ENCODE peak calls at places on chromosomes 6 and 20, in nine cellular contexts. O is GM23248; J is AG10803; S is kidney; Y is CD8-positive, alpha-beta T cell; A is upper lobe of left lung; K is mucosa of descending colon; Q is CD4-positive, CD25-positive, alpha-beta regulatory T cell; I is BJ. W is an unnamed sample.

GRCh38 chr6:110513001-110513400 is 36.6 kb upstream of the SLC22A16 start:
- DNase-seq in Y (no peak), J (peak; percentile 47), O (no peak), S (no peak), K (no peak), A (no peak), I (no peak), Q (no peak), W (peak; percentile 94)

GRCh38 chr20:41321003-41321402 is 3.5 kb upstream of the ZHX3 start:
- DNase-seq in I (no peak), S (no peak), K (no peak), J (no peak), O (no peak), A (no peak), Y (no peak), Q (no peak), W (no peak)

GRCh38 chr6:27312146-27312949 is at the start of gene POM121L2:
- DNase-seq in Y (peak; percentile 28), K (peak; percentile 65), O (peak; percentile 62), S (peak; percentile 75), J (peak; percentile 28), I (no peak), A (peak; percentile 83), Q (peak; percentile 54), W (peak; percentile 30)

GRCh38 chr6:3796396-3796795 is 44.9 kb upstream of the PXDC1 start:
- DNase-seq in O (no peak), A (no peak), I (no peak), S (no peak), Y (no peak), J (no peak), K (no peak), Q (no peak), W (no peak)

GRCh38 chr6:167140589-167141474 is 16.9 kb downstream of the GPR31 start:
- DNase-seq in O (no peak), Y (no peak), I (no peak), K (no peak), J (no peak), A (peak; percentile 24), Q (no peak), S (no peak), W (no peak)

GRCh38 chr6:110041149-110041548 is 63.0 kb downstream of the GPR6 start:
- DNase-seq in Y (no peak), Q (no peak), O (no peak), S (no peak), A (no peak), J (no peak), I (no peak), K (no peak), W (no peak)

GRCh38 chr20:39983183-39983582 is 705.9 kb downstream of the MAFB start:
- DNase-seq in I (no peak), O (no peak), Q (no peak), S (no peak), A (no peak), J (no peak), K (no peak), Y (no peak), W (no peak)

GRCh38 chr6:1679691-1680068 is 70.0 kb downstream of the FOXC1 start:
- DNase-seq in O (no peak), K (no peak), I (no peak), J (no peak), S (no peak), A (no peak), Q (no peak), Y (no peak), W (peak; percentile 55)

DNA sequence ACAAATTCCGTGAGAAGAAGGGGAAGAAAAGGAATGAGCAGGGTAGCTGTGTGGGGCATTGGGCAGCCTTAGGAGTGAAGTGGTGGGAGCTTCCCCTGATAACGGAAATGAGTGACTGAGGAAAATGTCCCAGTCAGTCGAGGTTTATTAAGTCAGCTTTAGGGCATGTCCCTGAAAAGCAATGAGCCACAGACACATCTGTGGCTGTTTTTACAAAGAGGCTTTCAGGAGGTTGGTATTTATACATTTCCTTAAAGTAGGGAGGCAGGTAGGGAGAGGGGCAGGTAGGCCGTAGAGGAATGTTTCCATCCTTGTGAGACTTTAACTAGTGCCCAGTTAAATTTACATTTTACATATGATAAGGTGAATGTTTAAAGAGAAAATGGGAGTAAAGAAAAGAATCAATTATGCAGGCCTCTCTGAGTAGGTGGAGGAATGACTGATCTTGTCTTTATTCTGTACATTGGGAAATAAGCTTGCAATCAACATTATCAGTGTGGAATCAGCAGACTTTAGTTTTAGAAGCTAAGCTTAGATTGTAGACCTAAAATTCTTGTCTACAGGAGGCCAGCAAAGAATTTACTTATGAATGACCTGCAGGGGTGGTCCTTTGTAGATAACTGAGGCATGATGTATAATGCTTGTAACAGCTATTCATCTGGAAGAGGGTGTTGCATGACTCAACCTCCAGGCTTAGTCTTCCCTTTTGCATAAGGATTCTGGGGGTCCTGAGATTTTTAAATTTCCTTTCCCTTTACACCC is 18.5 kb downstream of the SLC22A2 start:
- DNase-seq in I (no peak), Y (no peak), J (no peak), S (no peak), A (no peak), K (no peak), O (no peak), Q (no peak), W (no peak)
- H3K4me3 ChIP-seq in I (no peak overlapping the region), Y (no peak overlapping the region), J (no peak overlapping the region), S (no peak overlapping the region), A (no peak overlapping the region), K (no peak overlapping the region), O (no peak overlapping the region), Q (no peak overlapping the region), W (no peak overlapping the region)

GRCh38 chr6:161437851-161438250 is 164.0 kb upstream of the AGPAT4 start:
- DNase-seq in I (no peak), Y (no peak), A (no peak), S (no peak), K (no peak), J (no peak), O (peak; percentile 57), Q (no peak), W (no peak)

GRCh38 chr6:161434331-161434730 is 160.5 kb upstream of the AGPAT4 start:
- DNase-seq in Q (no peak), A (no peak), J (peak; percentile 61), O (peak; percentile 50), Y (no peak), I (no peak), K (no peak), S (no peak), W (peak; percentile 48)

GRCh38 chr6:161434921-161435411 is 161.1 kb upstream of the AGPAT4 start:
- DNase-seq in I (peak; percentile 96), O (peak; percentile 95), J (peak; percentile 99), S (no peak), A (no peak), Y (no peak), Q (no peak), K (no peak), W (peak; percentile 99)

GRCh38 chr6:161436106-161436876 is 162.4 kb upstream of the AGPAT4 start:
- DNase-seq in Q (no peak), I (no peak), S (no peak), J (no peak), Y (no peak), K (no peak), O (no peak), A (no peak), W (no peak)

DNA sequence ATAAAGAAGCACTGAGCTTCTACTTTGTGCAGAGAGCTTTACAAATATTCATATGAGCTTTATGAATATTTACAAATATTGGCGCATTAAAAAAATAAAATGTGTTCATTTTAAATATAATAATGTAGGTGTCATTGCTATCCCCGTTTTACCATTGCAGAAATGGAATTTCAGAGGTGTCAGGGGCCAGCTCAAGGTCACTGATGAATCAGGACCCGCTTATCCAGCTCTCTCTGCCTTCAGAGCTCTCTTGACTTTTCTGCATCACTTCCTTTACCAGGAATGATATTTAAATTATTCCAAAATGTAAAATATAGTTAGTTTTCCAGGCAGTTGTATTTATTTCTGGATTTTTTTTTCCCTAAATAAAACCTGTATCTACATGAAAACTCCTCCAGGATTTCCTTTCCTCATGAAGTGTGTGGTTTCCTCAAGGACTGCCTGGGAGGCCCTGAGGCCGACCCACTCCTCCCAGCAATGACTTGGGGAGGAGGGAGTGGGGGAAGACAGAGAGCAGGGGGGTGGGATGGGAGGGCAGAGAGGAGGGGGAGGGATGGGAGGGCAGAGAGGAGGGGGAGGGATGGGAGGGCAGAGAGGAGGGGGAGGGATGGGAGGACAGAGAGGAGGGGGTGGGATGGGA is 161.7 kb upstream of the AGPAT4 start:
- DNase-seq in K (no peak), Q (no peak), S (no peak), J (peak; percentile 29), O (peak; percentile 62), Y (no peak), I (no peak), A (no peak), W (no peak)
- H3K4me3 ChIP-seq in K (no peak overlapping the region), Q (no peak overlapping the region), S (no peak overlapping the region), J (no peak overlapping the region), O (peak overlapping the region; percentile 41), Y (no peak overlapping the region), I (no peak overlapping the region), A (no peak overlapping the region), W (no peak overlapping the region)

DNA sequence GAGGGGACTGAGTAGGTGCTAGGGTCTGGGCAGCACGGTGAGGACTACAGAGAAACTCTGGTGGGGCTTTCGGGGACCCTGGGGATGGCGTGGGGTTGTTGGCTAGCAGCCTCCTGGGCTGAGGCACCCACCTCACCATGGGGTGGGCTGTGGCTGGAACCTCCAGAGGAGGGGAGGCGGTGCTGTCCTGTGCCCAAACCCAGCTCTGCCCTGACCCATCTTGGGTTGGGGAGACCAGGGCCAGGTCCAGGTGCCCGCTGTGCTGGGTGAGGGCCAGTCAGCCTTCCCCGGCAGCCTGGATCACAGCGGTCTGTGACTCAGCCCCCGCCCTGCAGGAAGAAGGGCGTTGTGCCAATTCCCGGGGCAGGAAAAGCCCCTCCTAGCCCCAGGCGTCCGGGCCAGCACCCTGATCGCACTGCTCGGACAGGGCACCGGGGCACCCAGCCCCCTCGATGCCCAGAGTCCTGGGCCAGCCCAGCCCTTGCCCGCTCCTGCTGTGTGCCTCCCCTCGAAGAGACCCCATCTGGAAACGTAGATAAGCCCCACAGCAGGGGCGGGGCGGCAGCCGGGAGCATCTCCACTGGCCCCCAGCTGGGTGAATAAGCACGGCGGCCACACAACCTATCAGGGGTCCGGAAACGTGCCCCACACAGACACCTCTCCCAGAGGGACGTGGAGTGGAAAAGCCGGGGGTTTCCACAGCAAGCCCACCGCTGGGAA is 10.0 kb downstream of the LAMA5 start:
- DNase-seq in Q (no peak), Y (no peak), K (no peak), J (no peak), O (peak; percentile 90), S (peak; percentile 94), A (peak; percentile 80), I (no peak), W (peak; percentile 72)
- H3K4me3 ChIP-seq in Q (no peak overlapping the region), Y (no peak overlapping the region), K (no peak overlapping the region), J (no peak overlapping the region), O (no peak overlapping the region), S (peak overlapping the region; percentile 29), A (peak overlapping the region; percentile 26), I (no peak overlapping the region), W (peak overlapping the region; percentile 14)

DNA sequence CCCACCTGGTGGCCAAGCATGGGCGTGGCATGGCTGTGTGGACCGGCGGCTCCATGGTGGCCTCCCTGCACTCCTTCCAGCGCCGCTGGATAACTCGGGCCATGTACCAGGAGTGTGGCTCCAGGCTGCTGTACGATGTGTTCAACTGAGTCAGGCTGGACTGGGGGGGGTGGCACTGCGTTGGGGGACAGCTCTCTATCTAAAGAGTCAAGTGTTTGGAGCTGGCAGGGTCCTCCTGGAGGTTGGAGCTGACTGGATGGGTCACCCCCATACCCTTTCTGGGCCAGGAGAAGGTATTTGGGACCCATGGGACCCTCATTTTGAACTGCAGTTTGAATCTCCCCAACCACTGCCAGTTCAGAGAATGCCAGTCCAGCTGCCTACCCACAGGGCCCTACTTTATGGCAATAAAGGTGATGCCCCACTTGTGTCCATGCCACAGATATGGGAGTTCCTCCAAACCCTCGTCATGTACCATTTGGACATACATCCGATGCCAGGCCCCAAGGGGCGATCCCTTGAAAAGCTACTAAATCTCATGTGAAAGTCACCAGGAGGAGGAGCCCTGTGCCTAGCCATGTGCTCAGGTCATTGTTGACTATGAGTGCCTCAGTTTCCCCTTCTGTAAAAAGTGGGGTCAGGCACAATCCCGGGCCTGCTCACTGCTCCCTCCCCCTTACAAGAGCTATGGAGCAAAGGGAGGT is 1.5 kb downstream of the ACTL10 start:
- DNase-seq in A (no peak), Y (no peak), I (no peak), J (no peak), K (peak; percentile 47), S (peak; percentile 93), O (peak; percentile 85), Q (no peak), W (no peak)
- H3K4me3 ChIP-seq in A (peak overlapping the region; percentile 59), Y (peak overlapping the region; percentile 86), I (no peak overlapping the region), J (peak overlapping the region; percentile 47), K (peak overlapping the region; percentile 4), S (peak overlapping the region; percentile 66), O (peak overlapping the region; percentile 66), Q (no peak overlapping the region), W (peak overlapping the region; percentile 63)